ENCODE peak calls at places on chromosomes 13 and 19, in seven cellular contexts. L is hepatocyte, I is GM23338, O is SK-N-SH, A is MM.1S, U is HCT116, E is PC-3. J is an unnamed sample.

GRCh38 chr19:51327066-51327985 is 14.6 kb downstream of the VSIG10L start:
- DNase-seq in A (no peak), E (peak; percentile 58), L (peak; percentile 59), I (peak; percentile 92), U (no peak), O (no peak), J (peak; percentile 83)

GRCh38 chr13:75153834-75154233 is 328.1 kb downstream of the TBC1D4 start:
- DNase-seq in I (no peak), E (no peak), L (no peak), O (no peak), U (no peak), A (no peak), J (peak; percentile 66)

GRCh38 chr19:34480971-34481821 is at the start of gene WTIP:
- DNase-seq in U (peak; percentile 18), L (peak; percentile 92), E (peak; percentile 32), O (peak; percentile 78), I (peak; percentile 89), A (no peak), J (peak; percentile 91)

GRCh38 chr19:14494910-14495677 is 833 bp downstream of the GIPC1 start:
- DNase-seq in L (no peak), A (no peak), E (peak; percentile 79), I (no peak), U (no peak), O (peak; percentile 37), J (peak; percentile 51)

GRCh38 chr19:10699650-10700335 is 1.4 kb upstream of the QTRT1 start:
- DNase-seq in I (peak; percentile 92), E (peak; percentile 85), A (peak; percentile 66), L (peak; percentile 61), U (peak; percentile 48), O (peak; percentile 55), J (peak; percentile 65)

GRCh38 chr13:98576215-98576945 is 527 bp downstream of the STK24 start:
- DNase-seq in I (peak; percentile 57), O (peak; percentile 80), L (peak; percentile 72), A (peak; percentile 45), E (no peak), U (no peak), J (peak; percentile 67)

GRCh38 chr13:41552031-41552430 is 94.7 kb downstream of the RGCC start:
- DNase-seq in O (peak; percentile 62), L (no peak), U (no peak), I (no peak), E (no peak), A (no peak), J (no peak)

GRCh38 chr19:34317311-34317927 is 47.6 kb upstream of the GPI start:
- DNase-seq in A (no peak), I (no peak), L (peak; percentile 27), U (no peak), O (no peak), E (no peak), J (peak; percentile 47)

GRCh38 chr13:53089951-53090350 is 61.3 kb downstream of the OLFM4 start:
- DNase-seq in E (no peak), O (no peak), L (no peak), I (no peak), U (no peak), A (no peak), J (no peak)

GRCh38 chr13:70960841-70961443 is 852.7 kb upstream of the KLHL1 start:
- DNase-seq in U (no peak), O (peak; percentile 23), I (peak; percentile 26), A (peak; percentile 31), E (peak; percentile 51), L (peak; percentile 64), J (peak; percentile 36)

GRCh38 chr19:7792286-7792685 is 29.2 kb downstream of the CLEC4M start:
- DNase-seq in E (peak; percentile 76), I (peak; percentile 12), A (no peak), O (no peak), U (no peak), L (peak; percentile 59), J (no peak)

GRCh38 chr19:18846862-18847515 is 15.2 kb downstream of the UPF1 start:
- DNase-seq in I (peak; percentile 92), L (peak; percentile 89), U (no peak), O (peak; percentile 88), A (peak; percentile 30), E (peak; percentile 74), J (peak; percentile 92)

GRCh38 chr13:49597043-49597669 is 11.8 kb upstream of the RCBTB1 start:
- DNase-seq in A (no peak), L (no peak), E (no peak), I (no peak), U (no peak), O (no peak), J (no peak)

GRCh38 chr13:31769581-31769980 is 30.3 kb downstream of the RXFP2 start:
- DNase-seq in A (no peak), I (no peak), O (no peak), L (no peak), U (no peak), E (no peak), J (peak; percentile 72)

GRCh38 chr13:37540228-37540627 is 58.3 kb downstream of the POSTN start:
- DNase-seq in A (no peak), I (no peak), E (no peak), L (no peak), O (no peak), U (no peak), J (peak; percentile 91)

GRCh38 chr13:98775844-98776598 is 23.5 kb upstream of the SLC15A1 start:
- DNase-seq in L (peak; percentile 88), E (peak; percentile 90), I (no peak), U (peak; percentile 88), A (no peak), O (no peak), J (peak; percentile 80)

GRCh38 chr19:28424662-28425430 is 788.1 kb downstream of the UQCRFS1 start:
- DNase-seq in U (no peak), L (no peak), A (no peak), E (no peak), O (no peak), I (no peak), J (peak; percentile 14)

GRCh38 chr13:48043789-48044503 is 6.4 kb downstream of the NUDT15 start:
- DNase-seq in A (no peak), I (no peak), E (peak; percentile 37), U (no peak), O (no peak), L (no peak), J (peak; percentile 77)

GRCh38 chr19:22628401-22628800 is 5.7 kb upstream of the ZNF492 start:
- DNase-seq in L (no peak), E (no peak), U (no peak), I (no peak), A (no peak), O (no peak), J (no peak)

GRCh38 chr19:3575260-3575741 is 2.6 kb downstream of the HMG20B start:
- DNase-seq in I (peak; percentile 80), E (no peak), A (no peak), L (no peak), O (peak; percentile 10), U (no peak), J (no peak)

GRCh38 chr13:97629601-97630272 is 195.8 kb downstream of the RAP2A start:
- DNase-seq in A (no peak), U (no peak), I (no peak), L (no peak), E (no peak), O (no peak), J (no peak)

GRCh38 chr19:45492627-45493470 is 4.0 kb downstream of the RTN2 start:
- DNase-seq in A (no peak), E (peak; percentile 65), O (peak; percentile 28), L (peak; percentile 58), U (peak; percentile 72), I (peak; percentile 91), J (peak; percentile 73)

DNA sequence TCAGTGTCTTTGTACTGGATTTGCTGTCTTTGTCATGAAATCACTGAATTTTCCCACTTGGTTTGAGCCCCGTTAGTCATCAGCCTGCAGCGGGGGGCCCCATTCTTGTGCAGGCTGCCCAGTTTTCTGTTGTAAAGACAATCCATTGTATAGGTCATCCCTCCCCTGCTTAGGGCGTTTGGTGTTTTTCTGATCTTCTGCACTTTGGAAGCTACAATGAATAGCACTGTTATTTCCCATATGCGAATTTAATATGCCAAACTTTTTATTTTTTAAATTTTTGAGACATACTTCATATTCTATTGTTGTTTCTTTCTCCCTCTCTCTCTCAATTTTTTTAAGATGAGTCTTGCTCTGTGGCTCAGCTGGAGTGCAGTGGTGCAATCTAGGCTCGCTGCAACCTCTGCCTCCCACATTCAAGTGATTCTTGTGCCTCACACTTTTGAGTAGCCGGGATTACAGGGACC is 9.0 kb downstream of the SLC27A1 start:
- DNase-seq in A (no peak), E (no peak), L (no peak), I (no peak), O (no peak), U (no peak), J (peak; percentile 94)
- TF ChIP-seq EZH2phosphoT487 in A (no peak), E (no peak), L (no peak), I (no peak), O (no peak), U (no peak), J (no peak)

GRCh38 chr19:46784262-46785053 is 3.9 kb downstream of the SLC1A5 start:
- DNase-seq in E (peak; percentile 80), I (peak; percentile 82), L (peak; percentile 84), O (peak; percentile 64), U (peak; percentile 71), A (peak; percentile 87), J (peak; percentile 93)
- H3K9me2 ChIP-seq in E (no peaks in the 10 kb centered on the region), I (no peaks in the 10 kb centered on the region), L (no peaks in the 10 kb centered on the region), O (no peaks in the 10 kb centered on the region), U (no peaks in the 10 kb centered on the region), A (no peaks in the 10 kb centered on the region), J (no peaks in the 10 kb centered on the region)

DNA sequence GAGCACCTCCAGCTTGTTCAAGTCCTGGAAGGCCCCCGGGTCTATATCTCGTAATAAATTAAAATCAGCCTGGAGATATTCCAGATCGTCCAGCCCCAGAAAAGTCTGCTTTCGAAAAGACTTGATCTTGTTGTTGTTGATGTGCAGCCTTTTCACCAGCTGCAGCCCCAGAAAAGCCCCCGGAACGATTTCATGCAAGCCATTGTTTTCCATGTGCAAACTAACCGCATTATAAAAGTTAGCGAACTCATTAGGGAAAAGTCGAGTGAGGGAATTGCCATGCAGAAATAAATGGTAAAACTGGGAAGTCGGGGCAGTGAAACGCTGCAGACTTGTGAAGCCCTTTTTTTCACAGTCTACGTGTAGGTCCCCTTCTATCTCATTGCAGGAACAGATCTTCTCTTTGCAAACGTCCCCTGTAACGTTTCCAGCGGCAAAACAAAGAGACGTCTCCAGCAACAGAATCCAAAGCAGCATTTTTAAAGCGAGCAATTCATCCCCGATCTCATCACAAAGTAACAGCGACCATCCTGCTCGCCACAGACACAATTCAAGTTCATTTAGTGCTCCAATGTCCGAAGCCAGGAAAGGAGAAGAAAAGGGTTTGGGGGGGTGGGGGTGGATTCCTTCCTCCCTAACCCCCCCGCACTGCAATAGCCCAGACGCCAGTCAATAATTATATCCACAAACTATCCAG is 1.1 kb downstream of the SLITRK1 start:
- DNase-seq in A (no peak), E (no peak), L (no peak), O (no peak), I (peak; percentile 10), U (no peak), J (no peak)
- H3K27me3 ChIP-seq in A (no peaks in the 10 kb centered on the region), E (no peaks in the 10 kb centered on the region), L (peaks cover 83% of the 10 kb centered on the region), O (peaks cover 41% of the 10 kb centered on the region), I (peaks cover 83% of the 10 kb centered on the region), U (no peaks in the 10 kb centered on the region), J (peaks cover 47% of the 10 kb centered on the region)

DNA sequence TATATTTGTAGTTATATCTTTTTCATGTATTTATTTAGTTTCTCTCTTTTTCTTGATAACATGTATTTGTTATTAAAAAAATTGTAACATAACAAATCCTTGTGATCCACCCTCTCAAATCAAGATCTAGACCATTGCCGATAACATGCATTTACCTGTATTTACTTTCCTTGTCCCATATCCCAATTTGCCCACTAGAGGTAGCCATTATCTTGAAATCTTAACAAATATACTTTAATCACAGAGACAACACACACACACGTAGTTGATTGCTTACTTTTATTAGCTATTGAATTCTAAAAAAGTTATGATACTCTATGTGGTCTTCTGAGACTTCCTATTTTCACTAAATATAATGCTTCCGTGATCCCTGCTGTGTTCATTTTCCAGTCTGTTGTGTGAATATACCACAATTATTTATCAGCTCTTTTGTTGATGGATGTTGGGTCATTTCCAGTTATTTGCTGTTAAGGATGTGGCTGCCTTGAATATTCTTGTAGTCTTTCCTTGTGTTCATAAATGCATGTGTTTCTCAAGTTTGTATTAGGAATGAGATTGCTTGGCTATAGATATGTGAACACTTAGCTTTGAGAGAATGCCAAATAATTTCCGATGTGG is 31.3 kb upstream of the ZMYM2 start:
- DNase-seq in A (peak; percentile 28), U (peak; percentile 62), E (peak; percentile 71), O (no peak), L (peak; percentile 11), I (peak; percentile 50), J (peak; percentile 34)
- TF ChIP-seq EZH2phosphoT487 in A (no peak), U (no peak), E (no peak), O (no peak), L (no peak), I (no peak), J (no peak)

J was measured in GM23248.